ENCODE peak calls at places on chromosomes 13 and 19, in four cellular contexts. N is mesothelial cell of epicardium, O is AG04450, B is transverse colon. M is an unnamed sample.
A peak's percentile ranks its signal among the peaks of the same experiment; 100 is the strongest.

GRCh38 chr19:28330831-28331230 is 882.1 kb downstream of the UQCRFS1 start:
- DNase-seq in N (no peak), O (no peak), B (no peak), M (no peak)

GRCh38 chr13:44313674-44314073 is 60.0 kb upstream of the SERP2 start:
- DNase-seq in N (no peak), O (no peak), B (no peak), M (no peak)

GRCh38 chr13:53098455-53098854 is 69.8 kb downstream of the OLFM4 start:
- DNase-seq in N (no peak), O (no peak), B (no peak), M (no peak)

GRCh38 chr13:101712026-101712348 is 259.5 kb downstream of the ITGBL1 start:
- DNase-seq in N (no peak), O (no peak), B (no peak), M (no peak)

GRCh38 chr13:44837250-44837649 is 152.0 kb downstream of the NUFIP1 start:
- DNase-seq in N (no peak), O (peak; percentile 21), B (no peak), M (no peak)

GRCh38 chr19:17423429-17424208 is 3.8 kb downstream of the MVB12A start:
- DNase-seq in N (no peak), O (no peak), B (no peak), M (no peak)

GRCh38 chr19:4115050-4115817 is 8.7 kb downstream of the MAP2K2 start:
- DNase-seq in N (no peak), O (no peak), B (peak; percentile 65), M (peak; percentile 36)

GRCh38 chr13:111270765-111271164 is 49.7 kb upstream of the TEX29 start:
- DNase-seq in N (no peak), O (no peak), B (no peak), M (no peak)

GRCh38 chr19:46815833-46816627 is 27.6 kb upstream of the SLC1A5 start:
- DNase-seq in N (no peak), O (no peak), B (no peak), M (no peak)

GRCh38 chr13:46490129-46490528 is 62.8 kb upstream of the LRCH1 start:
- DNase-seq in N (no peak), O (no peak), B (no peak), M (no peak)

GRCh38 chr19:52492991-52493470 is 34.4 kb upstream of the ZNF808 start:
- DNase-seq in N (peak; percentile 31), O (no peak), B (no peak), M (no peak)
- TF ChIP-seq CTCF in N (no peak), O (no peak), B (no peak), M (no peak)

GRCh38 chr19:55348317-55349034 is 6.0 kb downstream of the COX6B2 start:
- DNase-seq in N (no peak), O (no peak), B (no peak), M (no peak)
- TF ChIP-seq CTCF in N (no peak), O (no peak), B (no peak), M (no peak)

GRCh38 chr13:92721610-92722009 is 505.0 kb upstream of the GPC6 start:
- DNase-seq in N (no peak), O (no peak), B (no peak), M (no peak)

GRCh38 chr13:92719868-92720267 is 506.7 kb upstream of the GPC6 start:
- DNase-seq in N (no peak), O (no peak), B (no peak), M (no peak)

GRCh38 chr13:92717857-92718256 is 508.8 kb upstream of the GPC6 start:
- DNase-seq in N (no peak), O (no peak), B (no peak), M (no peak)

GRCh38 chr13:92716749-92717148 is 509.9 kb upstream of the GPC6 start:
- DNase-seq in N (no peak), O (no peak), B (no peak), M (no peak)
- TF ChIP-seq CTCF in N (no peak), O (peak; percentile 55), B (no peak), M (no peak)

DNA sequence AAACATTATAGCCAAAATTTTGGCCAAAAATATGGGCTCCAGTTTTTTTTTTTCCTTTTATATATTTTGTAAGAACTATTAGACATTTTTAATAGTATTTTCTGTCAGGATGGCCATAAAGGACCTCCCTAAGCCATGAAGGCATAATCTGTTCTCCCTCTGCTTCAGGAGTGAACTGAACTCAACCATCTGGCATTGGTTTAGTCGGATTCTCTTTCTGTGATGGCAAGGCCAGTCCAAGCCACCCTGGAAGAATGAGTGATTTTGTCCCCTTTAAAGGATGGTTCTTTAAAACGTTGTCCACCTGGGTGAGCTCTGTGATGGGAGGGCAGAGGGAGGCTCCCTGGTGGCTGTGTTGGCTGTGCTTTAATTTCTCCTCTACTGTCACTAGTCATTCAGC is 4.2 kb downstream of the TNFRSF19 start:
- DNase-seq in N (no peak), O (no peak), B (no peak), M (no peak)
- TF ChIP-seq CTCF in N (no peak), O (no peak), B (no peak), M (no peak)

GRCh38 chr13:112874751-112875300 is 94.2 kb upstream of the MCF2L start:
- DNase-seq in N (no peak), O (no peak), B (no peak), M (no peak)
- TF ChIP-seq CTCF in N (peak; percentile 33), O (no peak), B (peak; percentile 4), M (no peak)

GRCh38 chr19:33234736-33235135 is 9.1 kb upstream of the SLC7A10 start:
- DNase-seq in N (no peak), O (no peak), B (no peak), M (no peak)
- TF ChIP-seq CTCF in N (no peak), O (no peak), B (no peak), M (no peak)

GRCh38 chr19:57350877-57351805 is at the start of gene ZNF304:
- DNase-seq in N (peak; percentile 82), O (peak; percentile 84), B (peak; percentile 92), M (peak; percentile 66)
- TF ChIP-seq CTCF in N (no peak), O (no peak), B (no peak), M (no peak)